ENCODE peak calls at places on chromosome 6, in nine cellular contexts. P, T, I, U, K, H, J, Z and E are unnamed samples.
A peak's percentile ranks its signal among the peaks of the same experiment; 100 is the strongest.

GRCh38 chr6:7922596-7922995 is 12.0 kb upstream of the TXNDC5 start:
- DNase-seq in P (no peak), J (no peak), I (no peak), T (no peak), H (no peak), U (no peak), Z (peak; percentile 84), K (no peak), E (no peak)

GRCh38 chr6:81783893-81784292 is 31.4 kb upstream of the TENT5A start:
- DNase-seq in H (no peak), K (no peak), Z (no peak), T (no peak), U (no peak), I (no peak), J (no peak), P (no peak), E (no peak)

GRCh38 chr6:151835396-151835795 is 27.9 kb downstream of the ESR1 start:
- DNase-seq in H (no peak), K (no peak), P (no peak), U (no peak), I (no peak), T (no peak), Z (no peak), J (no peak), E (no peak)

GRCh38 chr6:163460307-163460782 is 45.8 kb downstream of the QKI start:
- DNase-seq in I (peak; percentile 54), J (no peak), K (no peak), T (no peak), Z (peak; percentile 43), P (no peak), H (no peak), U (peak; percentile 29), E (no peak)

GRCh38 chr6:7672066-7673062 is 53.5 kb upstream of the BMP6 start:
- DNase-seq in T (no peak), I (no peak), Z (no peak), U (peak; percentile 67), H (no peak), J (no peak), K (no peak), P (no peak), E (no peak)

GRCh38 chr6:41713650-41714291 is 21.6 kb downstream of the TFEB start:
- DNase-seq in H (no peak), J (no peak), U (no peak), I (no peak), T (no peak), P (no peak), Z (no peak), K (no peak), E (no peak)

GRCh38 chr6:116465246-116465645 is 4.1 kb downstream of the CALHM6 start:
- DNase-seq in J (no peak), H (no peak), U (no peak), T (no peak), K (no peak), Z (no peak), I (no peak), P (no peak), E (no peak)

GRCh38 chr6:154592199-154592860 is 81.8 kb upstream of the CNKSR3 start:
- DNase-seq in U (no peak), P (no peak), I (no peak), T (no peak), K (no peak), H (no peak), J (peak; percentile 17), Z (no peak), E (no peak)

GRCh38 chr6:15479761-15480160 is 183.1 kb downstream of the DTNBP1 start:
- DNase-seq in T (no peak), U (no peak), J (peak; percentile 75), I (no peak), Z (peak; percentile 33), K (no peak), H (no peak), P (no peak), E (no peak)

GRCh38 chr6:132354517-132355167 is 46.6 kb downstream of the MOXD1 start:
- DNase-seq in I (no peak), J (peak; percentile 33), T (no peak), K (no peak), Z (peak; percentile 11), P (no peak), H (peak; percentile 42), U (no peak), E (no peak)

GRCh38 chr6:96907498-96907897 is 9.8 kb upstream of the NDUFAF4 start:
- DNase-seq in H (no peak), T (no peak), Z (peak; percentile 46), K (no peak), I (no peak), J (no peak), U (peak; percentile 17), P (no peak), E (no peak)

GRCh38 chr6:43817192-43817591 is 47.2 kb downstream of the VEGFA start:
- DNase-seq in J (peak; percentile 50), I (peak; percentile 68), U (peak; percentile 77), P (peak; percentile 62), T (no peak), H (no peak), Z (no peak), K (no peak), E (no peak)

GRCh38 chr6:118875672-118876071 is 18.3 kb upstream of the ASF1A start:
- DNase-seq in I (no peak), J (peak; percentile 91), T (no peak), K (no peak), Z (no peak), P (no peak), U (no peak), H (no peak), E (no peak)

GRCh38 chr6:686528-686927 is 6.4 kb downstream of the EXOC2 start:
- DNase-seq in I (no peak), Z (no peak), H (no peak), J (peak; percentile 73), K (no peak), P (peak; percentile 8), T (no peak), U (no peak), E (no peak)

GRCh38 chr6:14009416-14009815 is 84.7 kb downstream of the RNF182 start:
- DNase-seq in J (no peak), I (no peak), H (no peak), U (no peak), Z (no peak), K (no peak), T (peak; percentile 51), P (no peak), E (no peak)